ENCODE peak calls at places on chromosomes 12 and 14, in four cellular contexts. L, E, O and N are unnamed samples.

GRCh38 chr14:88792572-88793258 is at the start of gene EML5:
- DNase-seq in O (no peak), L (peak), E (peak), N (peak)

GRCh38 chr14:54637829-54638446 is 71.0 kb downstream of the SAMD4A start:
- DNase-seq in L (no peak), E (no peak), O (no peak), N (no peak)

GRCh38 chr14:89366580-89367448 is 50.2 kb downstream of the FOXN3 start:
- DNase-seq in L (no peak), O (no peak), E (no peak), N (no peak)

GRCh38 chr12:32390572-32391219 is 8.7 kb upstream of the FGD4 start:
- DNase-seq in O (no peak), E (no peak), L (peak), N (peak)

GRCh38 chr14:50659327-50659974 is 8.7 kb downstream of the SAV1 start:
- DNase-seq in E (no peak), L (no peak), O (no peak), N (no peak)

GRCh38 chr12:46459111-46459510 is 86.5 kb upstream of the SLC38A2 start:
- DNase-seq in L (no peak), E (no peak), O (no peak), N (no peak)

GRCh38 chr12:45349911-45350310 is 134.0 kb downstream of the ANO6 start:
- DNase-seq in L (no peak), E (no peak), O (no peak), N (no peak)

GRCh38 chr12:89450922-89451321 is 73.7 kb downstream of the GALNT4 start:
- DNase-seq in O (no peak), L (peak), E (no peak), N (no peak)

GRCh38 chr12:38544357-38545066 is 227.9 kb downstream of the ALG10B start:
- DNase-seq in L (no peak), E (no peak), O (no peak), N (no peak)

GRCh38 chr12:41699658-41700057 is 445.0 kb downstream of the GXYLT1 start:
- DNase-seq in O (no peak), E (no peak), L (no peak), N (no peak)

GRCh38 chr12:44972746-44973421 is 78.0 kb downstream of the DBX2 start:
- DNase-seq in L (peak), E (no peak), O (no peak), N (peak)

GRCh38 chr14:72665259-72665658 is 228.6 kb downstream of the DPF3 start:
- DNase-seq in E (no peak), O (no peak), L (peak), N (no peak)

GRCh38 chr12:1574863-1575254 is 19.5 kb downstream of the FBXL14 start:
- DNase-seq in L (no peak), E (no peak), O (no peak), N (no peak)

GRCh38 chr14:75885829-75886228 is 96.0 kb downstream of the TGFB3 start:
- DNase-seq in E (no peak), O (no peak), L (no peak), N (no peak)

GRCh38 chr12:122880668-122881067 is 15.3 kb downstream of the VPS37B start:
- DNase-seq in E (no peak), L (peak), O (no peak), N (peak)

GRCh38 chr12:66403746-66404145 is 101.5 kb downstream of the HELB start:
- DNase-seq in E (no peak), O (no peak), L (no peak), N (peak)

GRCh38 chr12:12913626-12914388 is 22.4 kb downstream of the GPRC5A start:
- DNase-seq in L (no peak), E (no peak), O (no peak), N (no peak)

GRCh38 chr14:69287096-69287991 is 27.4 kb downstream of the GALNT16 start:
- DNase-seq in O (no peak), E (no peak), L (peak), N (peak)

GRCh38 chr14:91048256-91048655 is 12.2 kb downstream of the RPS6KA5 start:
- DNase-seq in O (no peak), E (no peak), L (no peak), N (no peak)

GRCh38 chr12:79534029-79534867 is 156.5 kb downstream of the PAWR start:
- DNase-seq in L (no peak), E (no peak), O (no peak), N (no peak)

GRCh38 chr14:53180272-53181221 is 27.4 kb upstream of the DDHD1 start:
- DNase-seq in L (peak), E (peak), O (peak), N (no peak)

GRCh38 chr14:104891121-104891551 is 26.1 kb downstream of the CEP170B start:
- DNase-seq in O (no peak), L (no peak), E (no peak), N (no peak)

GRCh38 chr14:97453991-97454390 is 656.8 kb downstream of the VRK1 start:
- DNase-seq in L (no peak), E (no peak), O (no peak), N (no peak)

GRCh38 chr12:78473136-78473535 is 391.4 kb upstream of the SYT1 start:
- DNase-seq in O (no peak), L (no peak), E (no peak), N (no peak)

GRCh38 chr12:94282675-94283074 is 134.3 kb downstream of the PLXNC1 start:
- DNase-seq in O (no peak), L (no peak), E (no peak), N (no peak)

GRCh38 chr14:22887260-22887989 is 4.4 kb downstream of the REM2 start:
- DNase-seq in E (no peak), O (peak), L (no peak), N (peak)

GRCh38 chr14:106107703-106108102 is 581.3 kb downstream of the TMEM121 start:
- DNase-seq in O (no peak), L (no peak), E (no peak), N (no peak)

GRCh38 chr14:21068521-21069387 is 1.4 kb upstream of the ARHGEF40 start:
- DNase-seq in O (no peak), L (peak), E (no peak), N (peak)

GRCh38 chr14:54902521-54903420 is at the start of gene GCH1:
- DNase-seq in L (peak), O (no peak), E (peak), N (peak)

GRCh38 chr12:122872815-122873361 is 23.0 kb downstream of the VPS37B start:
- DNase-seq in E (no peak), L (no peak), O (no peak), N (peak)

GRCh38 chr14:79562158-79562557 is 649.1 kb downstream of the DIO2 start:
- DNase-seq in E (no peak), O (no peak), L (no peak), N (no peak)

GRCh38 chr12:119115296-119115905 is 63.3 kb upstream of the HSPB8 start:
- DNase-seq in E (no peak), L (peak), O (no peak), N (peak)

GRCh38 chr12:46835785-46836184 is 10.0 kb upstream of the SLC38A4 start:
- DNase-seq in E (no peak), O (no peak), L (no peak), N (no peak)

GRCh38 chr12:112331891-112332290 is 50.3 kb downstream of the HECTD4 start:
- DNase-seq in E (no peak), L (no peak), O (no peak), N (no peak)

DNA sequence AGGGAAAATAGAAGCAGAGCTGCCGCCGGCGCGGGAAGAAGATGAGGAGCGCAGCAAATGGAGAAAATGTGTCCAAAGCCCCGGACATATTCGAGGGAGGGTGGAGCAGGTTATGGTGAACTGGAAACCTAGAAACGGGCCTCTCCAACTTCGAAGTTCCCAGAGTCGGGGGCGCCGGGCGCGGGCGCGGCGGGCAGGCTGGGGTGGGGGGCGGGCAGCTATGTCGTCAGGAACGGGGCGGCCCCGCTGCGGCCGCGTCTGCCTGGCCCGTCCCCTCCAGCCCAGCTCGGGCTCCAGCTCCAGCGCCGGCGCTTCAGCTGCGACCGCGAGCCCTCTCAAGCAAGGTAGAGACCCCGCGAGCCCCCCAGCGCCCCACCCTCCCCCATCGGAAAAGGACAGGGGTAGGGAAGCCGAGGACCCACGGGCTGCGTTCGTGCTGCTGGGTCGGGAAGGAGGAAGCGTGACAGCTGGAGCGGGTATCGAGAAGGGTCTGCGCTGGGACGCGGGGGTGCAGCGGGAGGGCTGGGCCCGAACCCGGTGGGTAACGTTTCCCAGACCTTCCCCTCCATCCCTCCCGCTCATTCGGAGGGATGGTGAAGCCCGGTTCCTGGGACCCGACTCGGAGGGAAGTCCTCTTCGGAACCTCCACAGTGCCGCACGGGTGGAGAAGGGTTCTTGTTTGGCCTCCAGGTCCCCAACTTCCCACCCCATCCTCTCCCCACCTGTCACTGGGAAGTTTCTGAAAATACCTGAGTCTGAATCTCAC is 1.0 kb downstream of the DGKA start:
- DNase-seq in O (no peak), E (no peak), L (no peak), N (peak)
- TF ChIP-seq TCF12 in O (peak), E (no peak), L (no peak), N (no peak)

GRCh38 chr14:99234982-99235491 is 37.0 kb downstream of the BCL11B start:
- DNase-seq in O (no peak), L (no peak), E (no peak), N (no peak)
- TF ChIP-seq TCF12 in O (no peak), L (no peak), E (no peak), N (no peak)

DNA sequence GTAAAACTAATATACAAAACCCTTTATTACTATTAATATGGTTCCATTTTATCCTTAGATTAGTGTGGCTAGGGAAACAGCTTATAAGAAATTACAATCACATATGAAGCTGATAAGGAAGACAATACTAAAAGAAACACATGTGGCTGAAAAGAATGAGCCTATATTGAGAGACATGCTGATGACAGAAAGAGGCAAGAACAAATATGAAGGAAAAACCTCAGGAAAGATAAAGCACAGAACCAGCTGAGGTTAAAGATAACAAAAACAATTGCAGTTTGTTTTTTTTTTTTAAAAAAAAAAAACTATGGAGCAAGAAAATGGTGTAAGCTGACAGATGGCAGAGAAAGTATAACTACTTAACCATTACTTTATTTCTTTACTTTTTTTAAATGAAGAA is 69.2 kb upstream of the OSBPL8 start:
- DNase-seq in E (no peak), O (no peak), L (no peak), N (no peak)
- TF ChIP-seq TCF12 in E (no peak), O (no peak), L (no peak), N (no peak)

DNA sequence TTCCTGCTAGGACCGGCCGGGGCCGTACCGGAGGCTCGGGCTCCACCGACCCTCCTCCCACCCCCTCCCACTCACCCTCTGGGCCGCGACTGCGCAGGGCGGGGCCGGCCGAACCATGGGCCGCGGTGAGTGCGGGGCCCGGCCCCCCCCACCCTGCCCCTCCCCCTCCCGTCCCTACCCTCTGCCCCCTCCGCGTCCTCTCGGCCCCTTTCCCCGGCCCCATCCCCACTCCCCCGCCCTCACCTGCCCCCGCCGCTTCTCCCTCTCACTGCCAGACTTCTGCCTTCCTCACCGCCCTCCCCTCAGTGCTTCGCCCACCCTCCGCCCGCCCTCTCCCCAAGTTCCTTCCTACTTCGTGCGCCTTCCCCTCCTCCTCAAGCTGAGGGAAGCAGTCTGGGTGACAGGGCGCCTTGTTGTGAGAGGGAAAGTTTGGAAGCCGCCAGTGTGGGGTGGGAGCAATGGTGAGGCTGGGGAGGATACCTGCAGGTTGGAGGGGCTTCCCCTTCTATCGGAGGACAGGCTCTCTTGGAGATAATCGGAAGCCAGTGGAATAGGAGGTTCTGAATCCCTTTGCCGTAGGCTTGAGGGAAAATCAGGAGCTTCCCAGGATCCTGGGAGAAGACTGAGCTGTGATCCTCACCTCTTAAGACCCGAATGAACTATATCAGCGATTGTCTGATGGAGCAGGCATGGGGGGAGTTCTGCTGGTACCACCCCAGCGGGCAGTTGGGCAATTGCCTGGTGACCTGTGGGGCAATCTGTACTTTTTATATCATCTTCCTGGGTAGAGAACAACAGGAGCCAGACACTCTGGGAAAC is 472 bp downstream of the MBD6 start:
- DNase-seq in O (no peak), E (no peak), L (no peak), N (no peak)
- TF ChIP-seq TCF12 in O (no peak), E (no peak), L (no peak), N (no peak)

DNA sequence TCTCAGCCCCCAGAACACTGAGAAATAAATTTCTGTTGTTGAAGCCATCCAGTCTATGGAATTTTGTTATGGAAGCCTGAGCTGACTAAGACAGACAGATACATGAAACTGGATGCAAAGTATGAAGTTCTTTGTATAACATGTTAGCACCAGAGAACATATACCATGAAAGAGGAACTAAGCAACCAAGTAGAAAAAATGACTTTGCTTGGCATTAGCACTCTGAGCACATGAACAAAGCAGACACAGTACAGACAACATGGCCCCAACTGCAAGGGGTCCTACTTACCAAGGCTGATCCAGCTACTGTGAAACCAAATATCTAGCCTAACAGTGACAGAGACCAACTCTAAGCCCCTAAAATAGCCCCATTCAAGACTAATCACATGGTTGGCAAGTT is 13.8 kb downstream of the EXOC5 start:
- DNase-seq in E (no peak), L (no peak), O (no peak), N (no peak)
- TF ChIP-seq TCF12 in E (no peak), L (no peak), O (no peak), N (no peak)

GRCh38 chr14:84084056-84084590 is 1445.8 kb upstream of the FLRT2 start:
- DNase-seq in L (no peak), O (no peak), E (no peak), N (no peak)
- TF ChIP-seq TCF12 in L (no peak), O (no peak), E (no peak), N (no peak)

GRCh38 chr14:58915646-58916045 is 272.8 kb upstream of the DAAM1 start:
- DNase-seq in L (no peak), O (no peak), E (no peak), N (no peak)

GRCh38 chr14:58914271-58914855 is 274.1 kb upstream of the DAAM1 start:
- DNase-seq in O (no peak), L (no peak), E (no peak), N (no peak)

GRCh38 chr14:58912799-58913432 is 275.2 kb downstream of the DACT1 start:
- DNase-seq in E (no peak), L (no peak), O (no peak), N (no peak)

GRCh38 chr14:58907803-58908202 is 270.0 kb downstream of the DACT1 start:
- DNase-seq in O (no peak), E (no peak), L (no peak), N (no peak)

DNA sequence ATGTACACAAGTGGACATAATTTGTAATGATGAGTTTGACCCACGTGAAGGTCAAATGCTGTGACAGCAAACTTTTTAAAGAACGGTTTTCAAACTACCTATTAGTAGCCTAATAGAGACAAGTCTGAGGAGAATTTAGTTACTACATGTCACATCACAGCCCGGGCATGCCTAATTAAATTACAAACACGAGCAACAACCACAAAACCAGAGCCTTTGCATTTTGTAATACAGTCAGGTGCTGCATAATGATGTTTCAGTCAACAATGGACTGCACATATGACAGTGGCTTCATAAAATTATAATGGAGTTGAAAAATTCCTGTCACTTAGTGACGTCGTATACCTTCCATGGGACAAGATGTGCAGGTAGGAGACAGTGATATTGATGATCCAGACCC is 274.5 kb downstream of the DACT1 start:
- DNase-seq in O (no peak), L (no peak), E (no peak), N (no peak)
- TF ChIP-seq TCF12 in O (no peak), L (no peak), E (no peak), N (no peak)

GRCh38 chr12:20237091-20237490 is 131.2 kb upstream of the PDE3A start:
- DNase-seq in L (no peak), O (no peak), E (no peak), N (no peak)

DNA sequence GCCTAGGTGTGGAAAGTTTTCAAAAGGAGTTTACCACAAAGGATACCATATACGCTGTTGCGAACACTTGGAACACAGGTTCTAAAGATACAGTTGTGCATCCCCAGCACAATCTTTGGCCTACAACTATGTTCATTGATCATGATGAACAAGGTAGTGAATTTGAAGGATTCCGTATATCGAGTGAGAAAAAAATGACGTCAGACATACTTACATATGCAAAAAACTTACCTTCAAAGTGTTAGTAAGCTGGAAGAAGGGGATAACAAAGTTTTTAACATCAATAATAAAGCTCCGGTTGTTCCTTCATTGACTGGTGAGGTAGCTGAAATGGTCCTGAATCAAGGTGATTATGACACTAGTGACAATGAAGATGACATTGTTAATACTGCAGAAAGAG is 133.9 kb upstream of the PDE3A start:
- DNase-seq in L (no peak), E (no peak), O (no peak), N (no peak)
- TF ChIP-seq TCF12 in L (no peak), E (no peak), O (no peak), N (no peak)

GRCh38 chr12:63826002-63826585 is 18.4 kb upstream of the SRGAP1 start:
- DNase-seq in E (no peak), L (peak), O (no peak), N (peak)
- TF ChIP-seq TCF12 in E (no peak), L (no peak), O (no peak), N (no peak)